ENCODE peak calls at places on chromosomes 11 and 22, in eight cellular contexts. One of them, this sample, is unnamed.

GRCh38 chr11:70200212-70200844 is 2.8 kb upstream of the FADD start:
- DNase-seq in lower lobe of right lung: peak; percentile 6
- DNase-seq in CD8-positive, alpha-beta memory T cell: no peak
- DNase-seq in sigmoid colon: no peak
- DNase-seq in naive thymus-derived CD4-positive, alpha-beta T cell: no peak
- DNase-seq in prostate gland: no peak
- DNase-seq in breast epithelium: no peak
- DNase-seq in RWPE2: no peak
- DNase-seq in this sample: no peak

GRCh38 chr11:36196476-36197099 is 92.6 kb downstream of the COMMD9 start:
- DNase-seq in lower lobe of right lung: no peak
- DNase-seq in prostate gland: no peak
- DNase-seq in naive thymus-derived CD4-positive, alpha-beta T cell: no peak
- DNase-seq in sigmoid colon: no peak
- DNase-seq in breast epithelium: no peak
- DNase-seq in CD8-positive, alpha-beta memory T cell: no peak
- DNase-seq in RWPE2: no peak
- DNase-seq in this sample: no peak

GRCh38 chr22:49229483-49230193 is 598.0 kb downstream of the BRD1 start:
- DNase-seq in sigmoid colon: no peak
- DNase-seq in RWPE2: no peak
- DNase-seq in lower lobe of right lung: no peak
- DNase-seq in breast epithelium: peak; percentile 5
- DNase-seq in prostate gland: peak; percentile 1
- DNase-seq in naive thymus-derived CD4-positive, alpha-beta T cell: no peak
- DNase-seq in CD8-positive, alpha-beta memory T cell: no peak
- DNase-seq in this sample: no peak

GRCh38 chr11:1073261-1073724 is 1.4 kb upstream of the MUC2 start:
- DNase-seq in CD8-positive, alpha-beta memory T cell: no peak
- DNase-seq in sigmoid colon: peak; percentile 70
- DNase-seq in prostate gland: peak; percentile 79
- DNase-seq in naive thymus-derived CD4-positive, alpha-beta T cell: no peak
- DNase-seq in RWPE2: peak; percentile 70
- DNase-seq in breast epithelium: peak; percentile 66
- DNase-seq in lower lobe of right lung: peak; percentile 75
- DNase-seq in this sample: peak; percentile 76

GRCh38 chr22:44280665-44281188 is 32.0 kb downstream of the SHISAL1 start:
- DNase-seq in lower lobe of right lung: no peak
- DNase-seq in RWPE2: no peak
- DNase-seq in CD8-positive, alpha-beta memory T cell: no peak
- DNase-seq in sigmoid colon: no peak
- DNase-seq in naive thymus-derived CD4-positive, alpha-beta T cell: no peak
- DNase-seq in breast epithelium: no peak
- DNase-seq in prostate gland: no peak
- DNase-seq in this sample: no peak

GRCh38 chr22:30767656-30768055 is 73.0 kb downstream of the OSBP2 start:
- DNase-seq in naive thymus-derived CD4-positive, alpha-beta T cell: no peak
- DNase-seq in CD8-positive, alpha-beta memory T cell: no peak
- DNase-seq in lower lobe of right lung: no peak
- DNase-seq in RWPE2: no peak
- DNase-seq in breast epithelium: no peak
- DNase-seq in sigmoid colon: no peak
- DNase-seq in prostate gland: no peak
- DNase-seq in this sample: no peak

GRCh38 chr11:84144531-84144930 is 858.4 kb upstream of the CCDC90B start:
- DNase-seq in CD8-positive, alpha-beta memory T cell: no peak
- DNase-seq in lower lobe of right lung: no peak
- DNase-seq in RWPE2: no peak
- DNase-seq in naive thymus-derived CD4-positive, alpha-beta T cell: no peak
- DNase-seq in breast epithelium: no peak
- DNase-seq in sigmoid colon: no peak
- DNase-seq in prostate gland: no peak
- DNase-seq in this sample: no peak

GRCh38 chr22:31919730-31920129 is 24.6 kb upstream of the YWHAH start:
- DNase-seq in sigmoid colon: no peak
- DNase-seq in naive thymus-derived CD4-positive, alpha-beta T cell: no peak
- DNase-seq in RWPE2: no peak
- DNase-seq in breast epithelium: no peak
- DNase-seq in prostate gland: no peak
- DNase-seq in CD8-positive, alpha-beta memory T cell: no peak
- DNase-seq in lower lobe of right lung: no peak
- DNase-seq in this sample: no peak

GRCh38 chr11:18726040-18726439 is at the start of gene IGSF22:
- DNase-seq in CD8-positive, alpha-beta memory T cell: no peak
- DNase-seq in sigmoid colon: no peak
- DNase-seq in RWPE2: no peak
- DNase-seq in lower lobe of right lung: no peak
- DNase-seq in prostate gland: no peak
- DNase-seq in breast epithelium: no peak
- DNase-seq in naive thymus-derived CD4-positive, alpha-beta T cell: no peak
- DNase-seq in this sample: no peak

GRCh38 chr11:72228844-72229231 is 4.3 kb downstream of the INPPL1 start:
- DNase-seq in breast epithelium: peak; percentile 36
- DNase-seq in CD8-positive, alpha-beta memory T cell: no peak
- DNase-seq in RWPE2: no peak
- DNase-seq in lower lobe of right lung: no peak
- DNase-seq in sigmoid colon: no peak
- DNase-seq in naive thymus-derived CD4-positive, alpha-beta T cell: no peak
- DNase-seq in prostate gland: no peak
- DNase-seq in this sample: no peak

GRCh38 chr22:45196926-45197605 is 33.3 kb downstream of the NUP50 start:
- DNase-seq in naive thymus-derived CD4-positive, alpha-beta T cell: no peak
- DNase-seq in sigmoid colon: no peak
- DNase-seq in CD8-positive, alpha-beta memory T cell: no peak
- DNase-seq in RWPE2: no peak
- DNase-seq in breast epithelium: no peak
- DNase-seq in lower lobe of right lung: peak; percentile 39
- DNase-seq in prostate gland: no peak
- DNase-seq in this sample: no peak

GRCh38 chr11:8356216-8356615 is 92.5 kb upstream of the LMO1 start:
- DNase-seq in CD8-positive, alpha-beta memory T cell: no peak
- DNase-seq in lower lobe of right lung: no peak
- DNase-seq in naive thymus-derived CD4-positive, alpha-beta T cell: no peak
- DNase-seq in RWPE2: peak; percentile 30
- DNase-seq in breast epithelium: no peak
- DNase-seq in prostate gland: no peak
- DNase-seq in sigmoid colon: no peak
- DNase-seq in this sample: no peak

GRCh38 chr11:553083-553948 is 7.2 kb downstream of the LMNTD2 start:
- DNase-seq in breast epithelium: no peak
- DNase-seq in lower lobe of right lung: no peak
- DNase-seq in prostate gland: no peak
- DNase-seq in RWPE2: no peak
- DNase-seq in CD8-positive, alpha-beta memory T cell: no peak
- DNase-seq in sigmoid colon: no peak
- DNase-seq in naive thymus-derived CD4-positive, alpha-beta T cell: no peak
- DNase-seq in this sample: peak; percentile 78

DNA sequence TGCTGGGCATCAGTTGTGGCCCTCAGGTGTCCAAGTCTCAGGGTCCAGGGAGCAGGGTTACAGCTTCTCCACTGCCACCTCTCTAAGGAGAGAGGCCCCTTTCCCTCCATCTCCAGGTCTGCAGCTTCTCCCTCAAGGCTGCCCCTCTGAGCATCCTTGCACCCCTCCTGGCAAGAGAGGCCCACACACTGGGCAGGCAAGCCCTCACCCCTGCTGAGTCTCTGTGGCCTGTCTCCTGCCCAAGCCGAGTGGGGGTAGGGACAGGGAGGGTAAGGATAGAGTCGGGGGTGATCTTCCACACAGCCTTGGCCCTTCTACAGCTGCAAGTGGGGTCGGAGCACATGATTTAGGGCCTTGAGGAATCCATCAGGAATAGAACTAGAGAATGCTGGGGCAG is 76.6 kb downstream of the ST3GAL4 start:
- DNase-seq in lower lobe of right lung: no peak
- DNase-seq in prostate gland: no peak
- DNase-seq in CD8-positive, alpha-beta memory T cell: no peak
- DNase-seq in RWPE2: no peak
- DNase-seq in naive thymus-derived CD4-positive, alpha-beta T cell: no peak
- DNase-seq in sigmoid colon: no peak
- DNase-seq in breast epithelium: no peak
- DNase-seq in this sample: no peak
- H3K27ac ChIP-seq in lower lobe of right lung: peak overlapping the region; percentile 62
- H3K27ac ChIP-seq in prostate gland: no peak overlapping the region
- H3K27ac ChIP-seq in CD8-positive, alpha-beta memory T cell: no peak overlapping the region
- H3K27ac ChIP-seq in RWPE2: peak overlapping the region; percentile 70
- H3K27ac ChIP-seq in naive thymus-derived CD4-positive, alpha-beta T cell: no peak overlapping the region
- H3K27ac ChIP-seq in sigmoid colon: peak overlapping the region; percentile 65
- H3K27ac ChIP-seq in breast epithelium: peak overlapping the region; percentile 72
- H3K27ac ChIP-seq in this sample: peak overlapping the region; percentile 48

DNA sequence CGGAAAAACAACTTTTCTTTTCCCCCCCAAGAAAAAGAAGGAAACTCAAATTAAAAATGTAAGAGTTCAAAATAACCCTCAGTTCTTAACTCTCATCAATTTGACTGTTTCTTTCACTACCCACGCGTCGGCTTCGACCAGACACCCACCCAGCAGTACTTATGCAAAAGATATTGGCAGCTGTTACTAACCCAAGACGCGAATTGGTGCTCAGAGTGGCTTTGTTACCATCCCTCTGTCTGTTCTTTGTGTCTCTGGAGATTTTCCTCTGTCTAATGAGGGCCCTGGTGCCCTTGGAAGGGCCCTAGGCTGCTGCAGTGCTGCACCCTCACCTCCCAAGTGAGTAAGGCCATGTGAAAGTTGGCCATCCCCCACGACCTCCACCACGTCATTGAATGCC is 180.5 kb upstream of the NECTIN1 start:
- DNase-seq in breast epithelium: no peak
- DNase-seq in CD8-positive, alpha-beta memory T cell: no peak
- DNase-seq in naive thymus-derived CD4-positive, alpha-beta T cell: no peak
- DNase-seq in sigmoid colon: no peak
- DNase-seq in prostate gland: no peak
- DNase-seq in lower lobe of right lung: no peak
- DNase-seq in RWPE2: no peak
- DNase-seq in this sample: no peak
- H3K27ac ChIP-seq in breast epithelium: no peak overlapping the region
- H3K27ac ChIP-seq in CD8-positive, alpha-beta memory T cell: no peak overlapping the region
- H3K27ac ChIP-seq in naive thymus-derived CD4-positive, alpha-beta T cell: no peak overlapping the region
- H3K27ac ChIP-seq in sigmoid colon: no peak overlapping the region
- H3K27ac ChIP-seq in prostate gland: no peak overlapping the region
- H3K27ac ChIP-seq in lower lobe of right lung: no peak overlapping the region
- H3K27ac ChIP-seq in RWPE2: no peak overlapping the region
- H3K27ac ChIP-seq in this sample: no peak overlapping the region

GRCh38 chr11:68764746-68765145 is 13.4 kb upstream of the TESMIN start:
- DNase-seq in breast epithelium: no peak
- DNase-seq in sigmoid colon: no peak
- DNase-seq in RWPE2: no peak
- DNase-seq in prostate gland: no peak
- DNase-seq in lower lobe of right lung: no peak
- DNase-seq in naive thymus-derived CD4-positive, alpha-beta T cell: no peak
- DNase-seq in CD8-positive, alpha-beta memory T cell: no peak
- DNase-seq in this sample: peak; percentile 34
- H3K27ac ChIP-seq in breast epithelium: no peak overlapping the region
- H3K27ac ChIP-seq in sigmoid colon: no peak overlapping the region
- H3K27ac ChIP-seq in RWPE2: no peak overlapping the region
- H3K27ac ChIP-seq in prostate gland: no peak overlapping the region
- H3K27ac ChIP-seq in lower lobe of right lung: no peak overlapping the region
- H3K27ac ChIP-seq in naive thymus-derived CD4-positive, alpha-beta T cell: no peak overlapping the region
- H3K27ac ChIP-seq in CD8-positive, alpha-beta memory T cell: no peak overlapping the region
- H3K27ac ChIP-seq in this sample: no peak overlapping the region

GRCh38 chr22:50573491-50574382 is 4.5 kb downstream of the CPT1B start:
- DNase-seq in naive thymus-derived CD4-positive, alpha-beta T cell: no peak
- DNase-seq in CD8-positive, alpha-beta memory T cell: no peak
- DNase-seq in RWPE2: no peak
- DNase-seq in breast epithelium: no peak
- DNase-seq in sigmoid colon: no peak
- DNase-seq in lower lobe of right lung: peak; percentile 32
- DNase-seq in prostate gland: no peak
- DNase-seq in this sample: peak; percentile 65

GRCh38 chr22:50570861-50571260 is 7.4 kb downstream of the CPT1B start:
- DNase-seq in prostate gland: no peak
- DNase-seq in breast epithelium: no peak
- DNase-seq in lower lobe of right lung: no peak
- DNase-seq in CD8-positive, alpha-beta memory T cell: no peak
- DNase-seq in naive thymus-derived CD4-positive, alpha-beta T cell: no peak
- DNase-seq in sigmoid colon: no peak
- DNase-seq in RWPE2: no peak
- DNase-seq in this sample: no peak

GRCh38 chr22:50572965-50573364 is 5.3 kb downstream of the CPT1B start:
- DNase-seq in CD8-positive, alpha-beta memory T cell: no peak
- DNase-seq in RWPE2: no peak
- DNase-seq in sigmoid colon: no peak
- DNase-seq in naive thymus-derived CD4-positive, alpha-beta T cell: no peak
- DNase-seq in lower lobe of right lung: peak; percentile 21
- DNase-seq in breast epithelium: no peak
- DNase-seq in prostate gland: no peak
- DNase-seq in this sample: no peak

GRCh38 chr22:50569896-50570535 is 7.3 kb upstream of the SYCE3 start:
- DNase-seq in sigmoid colon: no peak
- DNase-seq in prostate gland: no peak
- DNase-seq in CD8-positive, alpha-beta memory T cell: no peak
- DNase-seq in lower lobe of right lung: no peak
- DNase-seq in RWPE2: no peak
- DNase-seq in breast epithelium: no peak
- DNase-seq in naive thymus-derived CD4-positive, alpha-beta T cell: no peak
- DNase-seq in this sample: no peak

GRCh38 chr22:50571264-50572175 is 6.7 kb downstream of the CPT1B start:
- DNase-seq in CD8-positive, alpha-beta memory T cell: no peak
- DNase-seq in prostate gland: no peak
- DNase-seq in RWPE2: no peak
- DNase-seq in breast epithelium: no peak
- DNase-seq in naive thymus-derived CD4-positive, alpha-beta T cell: no peak
- DNase-seq in sigmoid colon: no peak
- DNase-seq in lower lobe of right lung: peak; percentile 39
- DNase-seq in this sample: no peak
- H3K27ac ChIP-seq in CD8-positive, alpha-beta memory T cell: no peak overlapping the region
- H3K27ac ChIP-seq in prostate gland: no peak overlapping the region
- H3K27ac ChIP-seq in RWPE2: no peak overlapping the region
- H3K27ac ChIP-seq in breast epithelium: peak overlapping the region; percentile 58
- H3K27ac ChIP-seq in naive thymus-derived CD4-positive, alpha-beta T cell: no peak overlapping the region
- H3K27ac ChIP-seq in sigmoid colon: no peak overlapping the region
- H3K27ac ChIP-seq in lower lobe of right lung: no peak overlapping the region
- H3K27ac ChIP-seq in this sample: no peak overlapping the region

This sample was measured in upper lobe of left lung.